ENCODE peak calls at places on chromosomes 4 and X, in five cellular contexts. O is H1, B is neuronal stem cell, C is mesenchymal stem cell, V is mesendoderm. L is an unnamed sample.

GRCh38 chrX:24877854-24878650 is 137.7 kb downstream of the ARX start:
- DNase-seq in O (no peak), B (no peak), C (peak; percentile 38), V (no peak), L (no peak)

GRCh38 chr4:65559270-65559669 is 111.0 kb downstream of the EPHA5 start:
- DNase-seq in O (no peak), B (no peak), C (no peak), V (peak; percentile 3), L (peak; percentile 30)

GRCh38 chrX:22378296-22378695 is 105.6 kb downstream of the CBLL2 start:
- DNase-seq in O (no peak), B (no peak), C (no peak), V (no peak), L (no peak)

GRCh38 chrX:2423899-2424298 is 76.9 kb downstream of the DHRSX start:
- DNase-seq in O (no peak), B (no peak), C (no peak), V (no peak), L (no peak)

GRCh38 chrX:154991039-154991438 is 31.5 kb downstream of the F8 start:
- DNase-seq in O (no peak), B (no peak), C (no peak), V (no peak), L (no peak)

GRCh38 chrX:57951666-57952319 is 41.5 kb upstream of the ZXDA start:
- DNase-seq in O (no peak), B (no peak), C (no peak), V (no peak), L (no peak)

GRCh38 chr4:9898596-9899345 is 117.3 kb downstream of the DRD5 start:
- DNase-seq in O (peak; percentile 71), B (peak; percentile 49), C (no peak), V (peak; percentile 92), L (peak; percentile 90)

GRCh38 chrX:17655232-17656034 is 81.9 kb upstream of the SCML1 start:
- DNase-seq in O (no peak), B (no peak), C (no peak), V (peak; percentile 43), L (peak; percentile 42)

GRCh38 chr4:125323547-125324100 is 8.9 kb downstream of the FAT4 start:
- DNase-seq in O (no peak), B (no peak), C (peak; percentile 53), V (peak; percentile 22), L (no peak)

GRCh38 chr4:185841451-185841850 is 29.5 kb upstream of the SORBS2 start:
- DNase-seq in O (no peak), B (no peak), C (no peak), V (no peak), L (no peak)

DNA sequence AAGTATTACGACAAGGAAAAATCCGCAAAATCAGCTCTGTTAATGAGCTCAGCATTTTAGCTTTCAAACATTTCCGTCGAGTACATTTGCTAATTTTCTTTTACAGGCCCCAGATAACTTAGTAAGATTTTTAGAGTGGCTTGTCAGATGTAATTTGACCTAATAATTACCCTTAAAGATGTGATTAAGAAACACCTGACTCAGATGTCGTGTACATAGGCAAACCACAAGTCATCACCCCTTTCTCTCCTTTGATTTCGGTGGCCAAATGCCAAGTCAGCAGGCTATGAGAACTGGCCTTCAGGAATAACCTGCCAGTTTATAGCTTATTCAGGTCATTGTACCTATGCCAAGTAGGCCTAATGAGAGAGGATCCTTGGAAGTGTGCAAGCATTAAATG is 369.6 kb downstream of the PCDH7 start:
- DNase-seq in O (no peak), B (no peak), C (peak; percentile 60), V (no peak), L (no peak)
- H3K4ac ChIP-seq in O (no peak overlapping the region), B (no peak overlapping the region), C (no peak overlapping the region), V (no peak overlapping the region), L (no peak overlapping the region)

GRCh38 chr4:4443821-4444220 is 56.9 kb downstream of the NSG1 start:
- DNase-seq in O (no peak), B (no peak), C (peak; percentile 47), V (peak; percentile 80), L (no peak)
- H2BK15ac ChIP-seq in O (no peak overlapping the region), B (no peak overlapping the region), C (no peak overlapping the region), V (no peak overlapping the region), L (no peak overlapping the region)

GRCh38 chr4:71267244-71267643 is 71.6 kb upstream of the SLC4A4 start:
- DNase-seq in O (no peak), B (no peak), C (peak; percentile 18), V (no peak), L (no peak)

GRCh38 chr4:71269241-71269640 is 69.6 kb upstream of the SLC4A4 start:
- DNase-seq in O (no peak), B (no peak), C (no peak), V (no peak), L (no peak)

GRCh38 chr4:71272976-71273375 is 65.8 kb upstream of the SLC4A4 start:
- DNase-seq in O (no peak), B (no peak), C (no peak), V (no peak), L (no peak)

GRCh38 chr4:71268156-71268555 is 70.7 kb upstream of the SLC4A4 start:
- DNase-seq in O (no peak), B (no peak), C (peak; percentile 25), V (no peak), L (no peak)

DNA sequence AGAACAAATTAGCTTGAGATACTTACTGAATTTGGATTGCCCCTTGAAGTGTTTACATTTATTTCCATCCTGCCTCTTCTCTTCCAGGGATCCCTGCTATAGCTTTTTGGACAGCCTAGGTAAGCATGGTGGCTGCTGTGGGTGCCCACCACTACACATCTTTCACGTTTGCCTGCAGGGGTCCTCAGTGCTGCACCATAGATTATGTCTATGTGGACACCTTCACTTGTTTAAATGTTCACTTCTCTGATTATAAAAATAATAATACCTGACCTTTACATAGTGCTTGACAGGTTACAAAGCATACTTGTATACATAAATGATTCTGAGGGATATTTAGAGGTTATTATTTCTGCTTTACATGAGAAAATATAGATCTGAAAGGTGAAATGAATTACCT is 67.9 kb upstream of the SLC4A4 start:
- DNase-seq in O (no peak), B (peak; percentile 14), C (peak; percentile 39), V (peak; percentile 51), L (peak; percentile 38)
- H3K4ac ChIP-seq in O (no peak overlapping the region), B (no peak overlapping the region), C (no peak overlapping the region), V (no peak overlapping the region), L (no peak overlapping the region)

GRCh38 chr4:39638358-39639239 is at the start of gene SMIM14:
- DNase-seq in O (peak; percentile 94), B (peak; percentile 95), C (peak; percentile 99), V (peak; percentile 99), L (peak; percentile 98)
- H2BK15ac ChIP-seq in O (peak within 1 kb of the TSS; percentile 61), B (peak within 1 kb of the TSS; percentile 34), C (peak within 1 kb of the TSS; percentile 99), V (no peak within 1 kb of the TSS), L (peak within 1 kb of the TSS; percentile 53)

DNA sequence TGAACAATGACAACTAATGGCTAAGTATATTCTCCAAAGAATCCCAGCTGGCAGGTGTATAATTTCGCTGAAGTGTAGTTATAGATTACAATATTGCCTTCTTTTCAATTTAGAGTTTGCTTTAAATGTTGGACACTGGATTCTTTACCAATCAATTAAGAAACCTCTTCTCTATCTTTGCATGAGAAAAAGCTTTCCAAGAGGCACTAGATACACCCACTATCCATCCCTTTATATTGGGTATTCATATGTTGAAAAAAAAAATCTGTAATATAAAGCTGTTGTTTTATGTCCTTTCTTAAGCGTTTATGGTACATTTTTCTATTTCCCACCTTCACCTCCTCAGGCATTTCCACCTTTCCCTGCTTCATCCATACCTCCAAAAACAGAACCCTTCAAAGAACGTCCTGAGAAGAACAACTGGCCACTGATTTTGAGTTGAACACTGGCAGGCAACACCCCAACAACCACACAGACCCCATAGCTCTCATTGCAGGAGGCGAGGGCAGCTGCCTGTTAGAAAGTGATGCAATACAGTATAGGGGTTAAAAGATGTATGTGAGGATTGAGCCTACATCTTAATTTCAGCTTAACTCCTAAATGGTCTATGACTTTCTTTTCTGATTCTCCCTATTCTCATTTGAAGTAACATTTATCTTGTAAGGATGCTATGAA is 11.8 kb downstream of the ADH6 start:
- DNase-seq in O (no peak), B (no peak), C (no peak), V (no peak), L (no peak)
- H3K4ac ChIP-seq in O (no peak overlapping the region), B (no peak overlapping the region), C (no peak overlapping the region), V (no peak overlapping the region), L (no peak overlapping the region)

GRCh38 chr4:6794189-6794588 is 11.7 kb downstream of the KIAA0232 start:
- DNase-seq in O (no peak), B (no peak), C (no peak), V (no peak), L (no peak)
- H2BK15ac ChIP-seq in O (no peak overlapping the region), B (no peak overlapping the region), C (no peak overlapping the region), V (no peak overlapping the region), L (no peak overlapping the region)

DNA sequence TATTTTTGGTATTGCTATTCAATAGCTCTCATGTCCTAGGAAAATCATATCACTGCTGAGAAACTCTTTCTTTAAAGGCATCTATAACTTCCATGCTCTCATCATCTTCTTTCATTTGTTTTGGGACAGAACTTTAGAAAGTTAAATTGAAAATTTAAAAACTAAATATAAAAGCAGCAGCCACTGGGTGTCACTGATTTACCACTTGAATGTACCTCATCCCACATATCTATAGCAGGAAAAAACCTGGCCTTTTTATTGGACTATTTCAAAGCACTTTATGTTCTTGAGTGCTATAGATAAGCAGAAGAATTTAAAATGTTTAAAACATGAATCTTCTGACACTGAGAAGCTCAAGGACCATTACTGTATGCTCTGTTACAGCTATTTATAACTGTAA is 165.3 kb upstream of the TTC29 start:
- DNase-seq in O (no peak), B (no peak), C (peak; percentile 37), V (no peak), L (no peak)
- H3K4ac ChIP-seq in O (no peak overlapping the region), B (no peak overlapping the region), C (no peak overlapping the region), V (no peak overlapping the region), L (no peak overlapping the region)